ENCODE peak calls at places on chromosomes 13 and 19, in ten cellular contexts. R is amniotic stem cell; E is mucosa of gallbladder; M is amygdala; Q is stimulated activated CD4-positive, alpha-beta T cell treated with anti-CD3 and anti-CD28 coated beads, Interleukin-15, amount 100 ng/mL, for 1 hour; J is C1 segment of cervical spinal cord; V is EL; D is fibroblast of pulmonary artery; P is osteocyte; N is cardiac fibroblast. I is an unnamed sample.

GRCh38 chr19:55096061-55096701 is 20.5 kb downstream of the EPS8L1 start:
- DNase-seq in N (no peak), V (no peak), R (no peak), D (no peak), M (no peak), E (no peak), Q (no peak), P (no peak), J (no peak), I (no peak)

GRCh38 chr19:8815780-8816179 is 16.3 kb downstream of the ZNF558 start:
- DNase-seq in D (no peak), M (no peak), E (no peak), N (no peak), R (no peak), Q (no peak), P (no peak), J (no peak), V (no peak), I (no peak)

GRCh38 chr13:38013676-38014075 is 144.1 kb upstream of the TRPC4 start:
- DNase-seq in N (no peak), Q (no peak), M (no peak), J (no peak), R (no peak), D (no peak), V (no peak), E (no peak), P (no peak), I (no peak)

GRCh38 chr19:3554254-3555083 is 2.9 kb downstream of the MFSD12 start:
- DNase-seq in E (no peak), Q (no peak), R (no peak), J (no peak), N (no peak), V (no peak), D (no peak), P (no peak), M (no peak), I (no peak)

GRCh38 chr19:7907122-7907521 is 3.4 kb downstream of the MAP2K7 start:
- DNase-seq in P (no peak), E (no peak), J (no peak), D (no peak), R (no peak), N (no peak), V (no peak), Q (no peak), M (no peak), I (no peak)

GRCh38 chr13:113176822-113177221 is 18.4 kb downstream of the PROZ start:
- DNase-seq in E (no peak), D (no peak), R (no peak), Q (no peak), J (no peak), V (no peak), M (no peak), P (peak), N (no peak), I (no peak)

GRCh38 chr19:7562646-7563393 is 27.3 kb downstream of the PNPLA6 start:
- DNase-seq in Q (no peak), E (no peak), P (no peak), D (no peak), R (no peak), N (no peak), J (no peak), M (no peak), V (no peak), I (no peak)

GRCh38 chr19:51094696-51095279 is 12.1 kb upstream of the KLK14 start:
- DNase-seq in V (peak), J (no peak), E (no peak), R (no peak), Q (no peak), M (no peak), D (peak), P (no peak), N (peak), I (no peak)

GRCh38 chr19:8361921-8362793 is 1.8 kb upstream of the ANGPTL4 start:
- DNase-seq in V (peak), Q (no peak), P (peak), E (peak), M (no peak), J (peak), N (peak), R (peak), D (peak), I (peak)

GRCh38 chr13:112042496-112042895 is 24.5 kb upstream of the SOX1 start:
- DNase-seq in V (no peak), E (no peak), P (no peak), J (no peak), M (no peak), D (no peak), R (no peak), N (no peak), Q (no peak), I (no peak)